ENCODE peak calls at places on chromosomes 12 and 14, in five cellular contexts. A is fibroblast of lung, V is endothelial cell of umbilical vein, D is hepatocyte, R is lung. B is an unnamed sample.

GRCh38 chr12:42213023-42213422 is 25.0 kb downstream of the YAF2 start:
- DNase-seq in A (peak; percentile 51), V (peak; percentile 61), D (peak; percentile 38), R (no peak), B (peak; percentile 42)

GRCh38 chr14:86513564-86513963 is 983.6 kb downstream of the FLRT2 start:
- DNase-seq in A (no peak), V (no peak), D (no peak), R (no peak), B (no peak)

GRCh38 chr14:51870620-51871019 is 10.2 kb downstream of the GNG2 start:
- DNase-seq in A (no peak), V (no peak), D (no peak), R (no peak), B (no peak)

GRCh38 chr12:56694161-56694560 is 6.1 kb upstream of the PTGES3 start:
- DNase-seq in A (no peak), V (no peak), D (no peak), R (no peak), B (no peak)

GRCh38 chr14:78403278-78403815 is 233.2 kb downstream of the NRXN3 start:
- DNase-seq in A (peak; percentile 75), V (no peak), D (peak; percentile 21), R (no peak), B (no peak)

GRCh38 chr12:99170461-99170860 is 477.1 kb upstream of the GARIN6 start:
- DNase-seq in A (no peak), V (no peak), D (no peak), R (no peak), B (no peak)

GRCh38 chr12:119061208-119061796 is 80.0 kb downstream of the SRRM4 start:
- DNase-seq in A (peak; percentile 19), V (peak; percentile 16), D (peak; percentile 83), R (peak; percentile 45), B (peak; percentile 47)

GRCh38 chr12:19236656-19237055 is 107.1 kb downstream of the PLEKHA5 start:
- DNase-seq in A (peak; percentile 65), V (no peak), D (no peak), R (no peak), B (no peak)

GRCh38 chr14:72261068-72261467 is 328.8 kb downstream of the RGS6 start:
- DNase-seq in A (no peak), V (no peak), D (no peak), R (no peak), B (no peak)

GRCh38 chr12:119631930-119632678 is 35.8 kb upstream of the PRKAB1 start:
- DNase-seq in A (peak; percentile 72), V (no peak), D (no peak), R (no peak), B (no peak)

GRCh38 chr14:104246401-104247335 is 108.3 kb downstream of the KIF26A start:
- DNase-seq in A (no peak), V (no peak), D (no peak), R (no peak), B (no peak)
- H3K9me3 ChIP-seq in A (no peaks in the 10 kb centered on the region), V (no peaks in the 10 kb centered on the region), D (peaks cover 6% of the 10 kb centered on the region), R (peaks cover 16% of the 10 kb centered on the region), B (peaks cover 2% of the 10 kb centered on the region)

GRCh38 chr14:105971593-105972500 is 445.5 kb downstream of the TMEM121 start:
- DNase-seq in A (no peak), V (no peak), D (no peak), R (no peak), B (no peak)
- H3K9me3 ChIP-seq in A (no peaks in the 10 kb centered on the region), V (peaks cover 3% of the 10 kb centered on the region), D (no peaks in the 10 kb centered on the region), R (peaks cover 4% of the 10 kb centered on the region), B (no peaks in the 10 kb centered on the region)

DNA sequence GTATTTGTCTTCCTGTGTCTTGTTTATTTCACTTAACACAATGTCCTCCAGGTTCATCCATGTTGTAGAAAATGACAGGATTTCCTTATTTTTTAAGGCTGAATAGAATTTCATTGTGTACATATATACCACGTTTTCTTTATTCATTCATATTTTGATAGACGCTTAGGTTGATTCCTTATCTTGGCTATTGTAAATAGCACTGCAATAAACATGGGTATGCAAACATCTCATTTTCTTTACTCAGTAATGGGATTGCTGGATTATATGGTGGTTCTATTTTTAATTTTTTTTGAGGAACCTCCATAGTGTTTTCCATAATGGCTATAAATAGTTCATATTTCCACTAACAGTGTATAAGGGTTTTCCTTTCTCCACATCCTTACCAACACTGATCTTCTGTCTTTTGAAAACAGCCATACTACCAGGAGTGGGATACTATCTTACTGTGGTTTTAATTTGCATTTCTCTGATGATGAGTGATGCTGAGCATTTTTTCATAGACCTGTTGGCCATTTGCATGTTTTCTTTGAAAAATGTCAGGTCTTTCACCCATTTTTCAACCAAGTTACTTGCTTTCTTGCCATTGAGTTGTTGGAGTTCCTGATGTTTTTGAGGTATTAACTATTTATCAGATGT is 32.8 kb downstream of the DUSP16 start:
- DNase-seq in A (no peak), V (no peak), D (no peak), R (no peak), B (no peak)
- H3K9me3 ChIP-seq in A (no peaks in the 10 kb centered on the region), V (no peaks in the 10 kb centered on the region), D (no peaks in the 10 kb centered on the region), R (no peaks in the 10 kb centered on the region), B (no peaks in the 10 kb centered on the region)

GRCh38 chr14:23703027-23703426 is 66.9 kb downstream of the DHRS2 start:
- DNase-seq in A (no peak), V (no peak), D (no peak), R (no peak), B (no peak)

GRCh38 chr14:23708343-23708742 is 72.2 kb downstream of the DHRS2 start:
- DNase-seq in A (no peak), V (no peak), D (no peak), R (no peak), B (no peak)

GRCh38 chr14:23709923-23710322 is 73.8 kb downstream of the DHRS2 start:
- DNase-seq in A (no peak), V (no peak), D (no peak), R (no peak), B (no peak)

GRCh38 chr14:23704890-23705289 is 68.7 kb downstream of the DHRS2 start:
- DNase-seq in A (no peak), V (no peak), D (no peak), R (no peak), B (peak; percentile 16)

GRCh38 chr14:23707415-23707814 is 71.3 kb downstream of the DHRS2 start:
- DNase-seq in A (no peak), V (no peak), D (no peak), R (no peak), B (no peak)
- H3K9me3 ChIP-seq in A (no peaks in the 10 kb centered on the region), V (no peaks in the 10 kb centered on the region), D (no peaks in the 10 kb centered on the region), R (peaks cover 2% of the 10 kb centered on the region), B (peaks cover 10% of the 10 kb centered on the region)

DNA sequence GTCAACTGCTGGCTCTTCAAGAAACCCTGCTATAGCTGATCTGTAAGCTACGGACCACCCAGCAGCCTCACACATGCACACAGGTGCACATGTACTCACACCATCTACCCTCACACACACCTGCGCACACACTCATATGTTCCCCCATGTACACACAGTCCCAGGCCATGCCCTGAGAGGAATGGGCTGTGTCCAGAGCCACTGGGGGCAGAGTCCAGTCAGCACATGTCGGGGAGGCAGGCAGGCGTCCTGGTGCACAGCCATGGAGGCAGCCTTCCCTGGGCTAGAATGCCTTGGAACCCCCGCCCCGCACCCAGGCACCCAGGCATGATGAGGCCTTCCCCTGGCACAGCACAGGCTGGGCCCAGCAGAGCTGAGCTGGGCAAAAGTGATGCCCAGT is 58.3 kb upstream of the DLK1 start:
- DNase-seq in A (no peak), V (no peak), D (peak; percentile 29), R (no peak), B (no peak)
- H3K9me3 ChIP-seq in A (no peaks in the 10 kb centered on the region), V (no peaks in the 10 kb centered on the region), D (no peaks in the 10 kb centered on the region), R (no peaks in the 10 kb centered on the region), B (no peaks in the 10 kb centered on the region)

GRCh38 chr14:64501326-64502171 is 2.1 kb downstream of the ZBTB25 start:
- DNase-seq in A (peak; percentile 82), V (peak; percentile 46), D (peak; percentile 71), R (peak; percentile 56), B (peak; percentile 55)

GRCh38 chr14:64493455-64493854 is 10.2 kb downstream of the ZBTB25 start:
- DNase-seq in A (no peak), V (no peak), D (no peak), R (no peak), B (no peak)

GRCh38 chr14:64495252-64495651 is 8.4 kb downstream of the ZBTB25 start:
- DNase-seq in A (no peak), V (no peak), D (no peak), R (no peak), B (no peak)

GRCh38 chr14:64500088-64500487 is 3.5 kb downstream of the ZBTB25 start:
- DNase-seq in A (no peak), V (no peak), D (no peak), R (no peak), B (no peak)

GRCh38 chr14:64496764-64497163 is 6.9 kb downstream of the ZBTB25 start:
- DNase-seq in A (no peak), V (no peak), D (no peak), R (no peak), B (no peak)
- H3K9me3 ChIP-seq in A (no peaks in the 10 kb centered on the region), V (no peaks in the 10 kb centered on the region), D (no peaks in the 10 kb centered on the region), R (no peaks in the 10 kb centered on the region), B (no peaks in the 10 kb centered on the region)

GRCh38 chr14:105908481-105908911 is 382.1 kb downstream of the TMEM121 start:
- DNase-seq in A (no peak), V (no peak), D (no peak), R (no peak), B (no peak)
- H3K9me3 ChIP-seq in A (no peaks in the 10 kb centered on the region), V (no peaks in the 10 kb centered on the region), D (no peaks in the 10 kb centered on the region), R (peaks cover 6% of the 10 kb centered on the region), B (no peaks in the 10 kb centered on the region)

DNA sequence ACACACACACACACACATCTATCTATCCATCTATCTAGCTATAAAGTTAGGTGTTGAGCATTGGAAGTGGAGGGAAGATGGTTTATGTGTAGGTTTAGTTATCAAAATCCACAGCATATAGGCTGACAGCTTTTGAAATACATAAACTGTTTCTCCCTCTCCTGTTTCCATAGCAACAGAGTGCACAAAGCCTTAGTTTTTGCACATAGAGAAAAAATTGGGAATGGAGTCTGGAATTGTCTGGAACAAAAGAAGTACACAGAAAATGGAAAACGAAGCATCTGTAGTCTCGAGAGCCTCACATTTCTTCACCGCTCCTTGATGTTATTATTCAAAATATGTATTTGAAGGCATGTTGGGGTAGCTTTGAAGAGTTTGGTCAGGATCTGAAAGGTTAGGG is 735.8 kb downstream of the NOVA1 start:
- DNase-seq in A (no peak), V (no peak), D (no peak), R (no peak), B (no peak)
- H3K9me3 ChIP-seq in A (no peaks in the 10 kb centered on the region), V (no peaks in the 10 kb centered on the region), D (no peaks in the 10 kb centered on the region), R (peaks cover 2% of the 10 kb centered on the region), B (no peaks in the 10 kb centered on the region)

DNA sequence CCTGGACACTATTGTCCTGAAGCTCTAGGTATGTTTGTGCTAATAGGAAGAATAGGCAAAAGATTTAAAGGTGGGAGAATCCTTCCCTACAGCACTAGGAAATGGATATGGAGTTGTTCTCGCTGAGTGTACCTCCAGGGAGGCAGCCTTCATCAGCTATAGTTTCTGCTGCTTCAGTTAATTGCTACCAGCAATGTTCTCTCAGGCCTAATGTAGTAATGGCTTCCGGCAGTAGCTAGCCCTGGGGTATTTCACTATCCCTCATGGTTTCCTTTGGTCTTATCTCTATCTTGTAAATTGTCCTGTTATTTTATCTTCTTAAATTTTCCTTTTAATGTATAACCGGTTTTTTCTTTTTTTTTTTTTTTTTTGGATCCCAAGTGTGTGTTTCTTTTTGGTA is 9.3 kb upstream of the CLEC12A start:
- DNase-seq in A (no peak), V (no peak), D (no peak), R (no peak), B (no peak)
- H3K9me3 ChIP-seq in A (no peaks in the 10 kb centered on the region), V (no peaks in the 10 kb centered on the region), D (no peaks in the 10 kb centered on the region), R (no peaks in the 10 kb centered on the region), B (no peaks in the 10 kb centered on the region)

B was measured in Caco-2.